ENCODE peak calls at places on chromosomes 3 and 15, in seven cellular contexts. E, N, C, W, U, Q and A are unnamed samples.

GRCh38 chr15:100570735-100571363 is 31.1 kb downstream of the LINS1 start:
- DNase-seq in E (no peak), N (no peak), C (peak; percentile 40), W (no peak), U (no peak), Q (no peak), A (no peak)

GRCh38 chr3:25426408-25426807 is 1.7 kb upstream of the RARB start:
- DNase-seq in E (no peak), N (no peak), C (no peak), W (no peak), U (no peak), Q (no peak), A (no peak)

GRCh38 chr3:191246628-191247027 is 47.6 kb downstream of the OSTN start:
- DNase-seq in E (peak; percentile 83), N (no peak), C (no peak), W (no peak), U (no peak), Q (no peak), A (peak; percentile 19)

GRCh38 chr15:88998980-88999713 is 86.0 kb upstream of the MFGE8 start:
- DNase-seq in E (no peak), N (no peak), C (no peak), W (no peak), U (no peak), Q (no peak), A (no peak)

GRCh38 chr3:24264748-24265158 is 229.9 kb downstream of the THRB start:
- DNase-seq in E (peak; percentile 47), N (peak; percentile 81), C (no peak), W (peak; percentile 53), U (no peak), Q (peak; percentile 47), A (peak; percentile 58)

GRCh38 chr3:14691239-14691638 is 16.3 kb downstream of the C3orf20 start:
- DNase-seq in E (no peak), N (peak; percentile 5), C (peak; percentile 74), W (no peak), U (no peak), Q (no peak), A (no peak)

GRCh38 chr3:57164217-57164605 is 942 bp downstream of the IL17RD start:
- DNase-seq in E (no peak), N (no peak), C (no peak), W (no peak), U (no peak), Q (no peak), A (no peak)

GRCh38 chr3:31343075-31343474 is 189.7 kb upstream of the STT3B start:
- DNase-seq in E (no peak), N (no peak), C (no peak), W (no peak), U (no peak), Q (no peak), A (no peak)

GRCh38 chr3:17891139-17891850 is 148.9 kb upstream of the TBC1D5 start:
- DNase-seq in E (no peak), N (no peak), C (no peak), W (no peak), U (no peak), Q (no peak), A (no peak)

GRCh38 chr15:62644874-62645755 is 397.4 kb upstream of the TPM1 start:
- DNase-seq in E (no peak), N (no peak), C (no peak), W (peak; percentile 64), U (no peak), Q (no peak), A (no peak)

GRCh38 chr3:197592361-197593045 is 36.7 kb upstream of the BDH1 start:
- DNase-seq in E (no peak), N (no peak), C (no peak), W (no peak), U (no peak), Q (no peak), A (no peak)

GRCh38 chr15:94910166-94910565 is 678.8 kb downstream of the MCTP2 start:
- DNase-seq in E (no peak), N (no peak), C (no peak), W (no peak), U (no peak), Q (no peak), A (peak; percentile 51)

GRCh38 chr3:193814166-193814565 is 221.2 kb downstream of the OPA1 start:
- DNase-seq in E (no peak), N (no peak), C (no peak), W (no peak), U (no peak), Q (no peak), A (no peak)

GRCh38 chr15:70024521-70024920 is 73.2 kb downstream of the TLE3 start:
- DNase-seq in E (no peak), N (no peak), C (no peak), W (no peak), U (no peak), Q (no peak), A (no peak)

GRCh38 chr3:196941846-196942225 is 492 bp downstream of the NCBP2 start:
- DNase-seq in E (no peak), N (peak; percentile 64), C (no peak), W (no peak), U (no peak), Q (no peak), A (no peak)

GRCh38 chr3:121809249-121809648 is 25.6 kb downstream of the IQCB1 start:
- DNase-seq in E (no peak), N (no peak), C (peak; percentile 84), W (no peak), U (no peak), Q (no peak), A (no peak)

GRCh38 chr15:43896543-43896942 is 69.7 kb downstream of the WDR76 start:
- DNase-seq in E (no peak), N (no peak), C (no peak), W (no peak), U (no peak), Q (no peak), A (no peak)

GRCh38 chr3:194497799-194498575 is 11.2 kb upstream of the ATP13A3 start:
- DNase-seq in E (no peak), N (no peak), C (no peak), W (peak; percentile 58), U (no peak), Q (no peak), A (no peak)

GRCh38 chr3:138450704-138451424 is 16.4 kb downstream of the ESYT3 start:
- DNase-seq in E (no peak), N (no peak), C (no peak), W (no peak), U (no peak), Q (no peak), A (no peak)

GRCh38 chr3:82031576-82031975 is 270.1 kb upstream of the GBE1 start:
- DNase-seq in E (no peak), N (no peak), C (no peak), W (no peak), U (no peak), Q (no peak), A (no peak)

GRCh38 chr3:122000936-122001605 is 21.0 kb downstream of the ILDR1 start:
- DNase-seq in E (no peak), N (no peak), C (no peak), W (peak; percentile 31), U (no peak), Q (no peak), A (no peak)

DNA sequence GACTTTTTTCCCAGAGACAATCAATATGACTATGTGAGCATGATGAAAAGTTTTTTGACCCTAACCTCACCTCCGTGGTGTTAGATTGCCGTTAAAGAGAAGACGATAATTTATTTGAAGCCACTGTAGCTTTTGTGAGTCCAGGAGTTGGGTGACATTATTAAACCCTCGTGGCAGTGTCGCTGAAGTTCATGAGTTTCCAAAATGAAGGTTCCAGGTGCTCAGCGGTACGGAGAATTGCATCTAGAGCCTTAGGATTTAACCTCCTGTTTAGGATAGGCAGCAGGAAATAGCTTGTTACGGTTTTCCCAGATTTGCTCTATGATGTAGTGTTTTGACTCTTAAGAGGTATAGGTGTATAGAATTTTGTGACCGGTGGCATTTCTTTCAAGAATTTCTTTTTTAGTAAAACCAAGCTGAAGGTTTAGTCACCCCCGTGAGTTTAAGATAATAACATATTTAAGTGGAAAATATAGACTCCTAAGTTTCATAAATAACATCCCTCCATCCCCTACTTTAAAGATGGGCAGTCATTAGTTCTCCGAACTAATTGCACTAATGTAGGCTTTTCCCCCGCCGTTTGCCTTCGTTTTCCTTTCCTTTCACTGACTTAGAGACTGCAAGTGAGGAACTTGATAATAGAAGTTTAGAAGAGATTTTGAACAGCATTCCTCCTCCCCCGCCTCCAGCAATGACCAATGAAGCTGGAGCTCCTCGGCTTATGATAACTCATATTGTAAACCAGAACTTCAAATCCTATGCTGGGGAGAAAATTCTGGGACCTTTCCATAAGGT is 2.0 kb downstream of the SMC4 start:
- DNase-seq in E (no peak), N (no peak), C (no peak), W (peak; percentile 29), U (no peak), Q (no peak), A (peak; percentile 81)
- H2AFZ ChIP-seq in E (no peak overlapping the region), N (no peak overlapping the region), C (no peak overlapping the region), W (no peak overlapping the region), U (no peak overlapping the region), Q (no peak overlapping the region), A (peak overlapping the region; percentile 15)

GRCh38 chr15:67118808-67119207 is 53.4 kb downstream of the SMAD3 start:
- DNase-seq in E (no peak), N (no peak), C (no peak), W (no peak), U (no peak), Q (no peak), A (no peak)

GRCh38 chr15:67119238-67119846 is 53.9 kb downstream of the SMAD3 start:
- DNase-seq in E (no peak), N (no peak), C (no peak), W (no peak), U (no peak), Q (no peak), A (no peak)

GRCh38 chr15:67120839-67121540 is 55.6 kb downstream of the SMAD3 start:
- DNase-seq in E (no peak), N (peak; percentile 63), C (peak; percentile 51), W (no peak), U (no peak), Q (peak; percentile 74), A (peak; percentile 98)

GRCh38 chr15:67121725-67122600 is 56.6 kb downstream of the SMAD3 start:
- DNase-seq in E (no peak), N (no peak), C (no peak), W (no peak), U (no peak), Q (no peak), A (no peak)

GRCh38 chr15:67120009-67120838 is 54.8 kb downstream of the SMAD3 start:
- DNase-seq in E (no peak), N (no peak), C (no peak), W (no peak), U (no peak), Q (no peak), A (peak; percentile 48)
- TF ChIP-seq MAX in E (no peak), N (no peak), C (no peak), W (no peak), U (no peak), Q (no peak), A (no peak)

GRCh38 chr3:101676765-101677435 is at the start of gene ZBTB11:
- DNase-seq in E (peak; percentile 100), N (peak; percentile 82), C (peak; percentile 99), W (peak; percentile 99), U (peak; percentile 99), Q (peak; percentile 94), A (peak; percentile 100)
- H2AFZ ChIP-seq in E (no peak within 1 kb of the TSS), N (peak within 1 kb of the TSS; percentile 81), C (peak within 1 kb of the TSS; percentile 84), W (no peak within 1 kb of the TSS), U (peak within 1 kb of the TSS; percentile 70), Q (peak within 1 kb of the TSS; percentile 92), A (peak within 1 kb of the TSS; percentile 83)

DNA sequence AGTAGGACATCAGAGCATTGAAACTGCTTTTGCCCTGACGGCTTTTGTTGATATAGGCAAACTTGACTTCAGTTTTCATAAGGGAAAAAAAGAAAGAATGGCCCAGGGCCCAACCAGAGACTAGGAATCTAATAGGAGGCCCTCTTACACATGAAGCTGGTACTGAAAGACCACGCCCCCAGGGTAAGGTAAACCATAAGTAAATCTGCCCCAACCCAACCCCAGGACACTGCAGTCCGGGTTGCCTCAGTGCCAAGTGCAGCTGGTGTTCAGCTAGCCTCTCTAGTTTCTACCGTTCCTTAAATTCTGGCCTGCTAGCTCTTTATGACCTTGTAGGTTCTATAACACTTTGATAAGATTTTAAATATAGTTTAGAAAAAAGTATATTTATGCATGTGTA is 136.7 kb downstream of the AQP9 start:
- DNase-seq in E (no peak), N (no peak), C (no peak), W (no peak), U (no peak), Q (no peak), A (no peak)
- TF ChIP-seq MAX in E (no peak), N (no peak), C (no peak), W (no peak), U (no peak), Q (no peak), A (no peak)